ENCODE peak calls at places on chromosomes 4 and X, in eight cellular contexts. M is upper lobe of right lung, G is GM12865, B is breast epithelium, F is pancreas, U is tibial nerve, E is foreskin fibroblast, D is HFF-Myc. Z is an unnamed sample.

GRCh38 chr4:97589481-97590196 is 553.6 kb downstream of the STPG2 start:
- DNase-seq in G (no peak), U (no peak), D (no peak), E (no peak), M (no peak), B (no peak), F (no peak), Z (no peak)

GRCh38 chr4:81565137-81565870 is 93.6 kb upstream of the RASGEF1B start:
- DNase-seq in B (peak), F (peak), G (peak), U (peak), D (no peak), M (peak), E (peak), Z (peak)

GRCh38 chr4:25345880-25346279 is 31.2 kb upstream of the ANAPC4 start:
- DNase-seq in U (no peak), M (no peak), F (no peak), G (no peak), D (peak), B (no peak), E (no peak), Z (no peak)

GRCh38 chr4:151015458-151016344 is 617 bp upstream of the LRBA start:
- DNase-seq in E (peak), U (peak), F (peak), M (peak), G (peak), D (no peak), B (peak), Z (peak)

GRCh38 chr4:38663021-38663800 is 788 bp upstream of the KLF3 start:
- DNase-seq in D (no peak), M (no peak), F (peak), B (no peak), G (no peak), U (no peak), E (no peak), Z (peak)

GRCh38 chrX:38225093-38225492 is 4.4 kb upstream of the SRPX start:
- DNase-seq in G (no peak), B (no peak), D (no peak), F (no peak), M (no peak), E (no peak), U (no peak), Z (no peak)

GRCh38 chr4:38818441-38818976 is 13.9 kb upstream of the TLR1 start:
- DNase-seq in B (peak), D (no peak), M (no peak), U (no peak), F (no peak), G (peak), E (no peak), Z (no peak)

GRCh38 chrX:16712825-16713155 is 321 bp upstream of the CTPS2 start:
- DNase-seq in B (no peak), M (no peak), U (no peak), D (no peak), E (no peak), F (no peak), G (no peak), Z (no peak)

GRCh38 chrX:139126493-139126892 is 404.0 kb upstream of the F9 start:
- DNase-seq in G (peak), M (no peak), E (no peak), U (no peak), F (no peak), D (no peak), B (no peak), Z (no peak)

GRCh38 chr4:63589796-63590195 is 819.5 kb downstream of the TECRL start:
- DNase-seq in U (no peak), D (no peak), E (no peak), M (no peak), F (no peak), B (no peak), G (no peak), Z (no peak)

GRCh38 chr4:25632135-25632534 is 23.5 kb upstream of the SLC34A2 start:
- DNase-seq in G (no peak), B (no peak), F (peak), D (no peak), U (no peak), E (no peak), M (no peak), Z (peak)

GRCh38 chr4:181376058-181376457 is 867.1 kb upstream of the TENM3 start:
- DNase-seq in U (no peak), D (no peak), E (no peak), F (no peak), G (no peak), B (no peak), M (no peak), Z (no peak)

GRCh38 chr4:169410839-169411770 is 140.3 kb upstream of the SH3RF1 start:
- DNase-seq in B (peak), U (peak), G (peak), F (no peak), M (no peak), D (peak), E (peak), Z (no peak)

GRCh38 chrX:145817666-145818521 is at the start of gene SLITRK2:
- DNase-seq in M (no peak), F (peak), B (no peak), D (no peak), G (no peak), U (no peak), E (no peak), Z (no peak)

GRCh38 chr4:143215873-143216272 is 31.2 kb downstream of the USP38 start:
- DNase-seq in M (no peak), U (no peak), F (no peak), D (no peak), B (no peak), G (no peak), E (no peak), Z (no peak)

GRCh38 chrX:109403927-109404326 is 78.0 kb downstream of the GUCY2F start:
- DNase-seq in M (no peak), G (no peak), F (no peak), B (no peak), E (no peak), U (no peak), D (no peak), Z (no peak)

GRCh38 chrX:121389976-121390709 is 342.7 kb downstream of the GLUD2 start:
- DNase-seq in U (no peak), F (no peak), G (no peak), E (peak), B (no peak), M (no peak), D (no peak), Z (no peak)

GRCh38 chr4:6781561-6781960 is 966 bp upstream of the KIAA0232 start:
- DNase-seq in G (no peak), M (no peak), F (no peak), B (no peak), D (no peak), E (no peak), U (no peak), Z (no peak)

GRCh38 chr4:130422255-130422654 is 1326.3 kb downstream of the C4orf33 start:
- DNase-seq in E (no peak), G (no peak), B (no peak), M (no peak), D (no peak), F (no peak), U (no peak), Z (no peak)

GRCh38 chrX:17033225-17033624 is 86.8 kb downstream of the REPS2 start:
- DNase-seq in E (no peak), F (no peak), U (no peak), G (no peak), D (no peak), M (no peak), B (no peak), Z (no peak)

GRCh38 chr4:103361926-103362325 is 163.8 kb upstream of the CENPE start:
- DNase-seq in M (no peak), E (no peak), F (no peak), B (no peak), D (no peak), G (no peak), U (no peak), Z (no peak)

GRCh38 chr4:46432923-46433322 is 43.0 kb upstream of the GABRA2 start:
- DNase-seq in B (no peak), F (no peak), E (no peak), G (no peak), D (no peak), M (no peak), U (no peak), Z (no peak)

GRCh38 chr4:147678796-147679549 is 5.0 kb downstream of the PRMT9 start:
- DNase-seq in B (no peak), E (peak), U (no peak), G (peak), M (no peak), D (no peak), F (no peak), Z (no peak)

GRCh38 chr4:119559044-119559647 is 69.5 kb downstream of the PDE5A start:
- DNase-seq in B (no peak), U (no peak), M (no peak), G (peak), F (no peak), D (peak), E (peak), Z (no peak)

GRCh38 chr4:44927361-44928061 is 201.2 kb upstream of the GNPDA2 start:
- DNase-seq in U (no peak), B (no peak), F (no peak), D (no peak), G (peak), M (no peak), E (no peak), Z (no peak)

GRCh38 chrX:153624196-153625091 is 22.6 kb upstream of the DUSP9 start:
- DNase-seq in D (no peak), E (no peak), M (no peak), F (peak), U (no peak), B (no peak), G (no peak), Z (peak)

GRCh38 chrX:103330601-103331397 is 760 bp downstream of the TCEAL7 start:
- DNase-seq in F (no peak), D (no peak), M (no peak), B (no peak), G (no peak), U (no peak), E (no peak), Z (peak)

GRCh38 chr4:48180234-48180633 is 46.2 kb upstream of the TXK start:
- DNase-seq in B (no peak), E (no peak), D (no peak), F (no peak), M (no peak), U (no peak), G (no peak), Z (no peak)

GRCh38 chrX:118216086-118216485 is 99.5 kb upstream of the KLHL13 start:
- DNase-seq in B (no peak), D (no peak), F (no peak), E (no peak), M (no peak), U (no peak), G (no peak), Z (no peak)

GRCh38 chrX:107482046-107482445 is 32.6 kb downstream of the FRMPD3 start:
- DNase-seq in E (no peak), B (no peak), M (no peak), F (no peak), U (no peak), G (no peak), D (no peak), Z (no peak)

GRCh38 chr4:53522334-53522733 is 69.0 kb downstream of the LNX1 start:
- DNase-seq in M (no peak), B (no peak), U (no peak), G (no peak), E (no peak), D (no peak), F (no peak), Z (no peak)

GRCh38 chr4:182975806-182976205 is 58.6 kb upstream of the DCTD start:
- DNase-seq in M (no peak), D (peak), E (peak), B (no peak), G (peak), F (no peak), U (no peak), Z (no peak)

GRCh38 chr4:101171747-101172146 is 175.6 kb downstream of the PPP3CA start:
- DNase-seq in U (no peak), G (no peak), F (no peak), M (no peak), D (no peak), B (no peak), E (peak), Z (no peak)

GRCh38 chrX:111199505-111199904 is 70.8 kb downstream of the CAPN6 start:
- DNase-seq in B (no peak), U (no peak), F (no peak), G (no peak), M (no peak), E (no peak), D (no peak), Z (no peak)

GRCh38 chr4:101127176-101127790 is 220.0 kb downstream of the PPP3CA start:
- DNase-seq in D (no peak), B (no peak), G (no peak), F (no peak), E (no peak), U (no peak), M (no peak), Z (no peak)

GRCh38 chr4:79164961-79165610 is 160.8 kb downstream of the NAA11 start:
- DNase-seq in G (no peak), B (no peak), M (no peak), E (no peak), F (no peak), U (no peak), D (no peak), Z (no peak)

GRCh38 chr4:45350438-45350837 is 624.1 kb upstream of the GNPDA2 start:
- DNase-seq in U (no peak), D (no peak), E (no peak), B (no peak), F (no peak), M (no peak), G (peak), Z (no peak)

GRCh38 chr4:54558889-54559682 is 98.7 kb upstream of the KIT start:
- DNase-seq in E (no peak), F (no peak), B (no peak), U (no peak), M (no peak), D (no peak), G (no peak), Z (no peak)
- H3K4me3 ChIP-seq in E (no peak), F (no peak), B (no peak), U (no peak), M (no peak), D (no peak), G (no peak), Z (no peak)

DNA sequence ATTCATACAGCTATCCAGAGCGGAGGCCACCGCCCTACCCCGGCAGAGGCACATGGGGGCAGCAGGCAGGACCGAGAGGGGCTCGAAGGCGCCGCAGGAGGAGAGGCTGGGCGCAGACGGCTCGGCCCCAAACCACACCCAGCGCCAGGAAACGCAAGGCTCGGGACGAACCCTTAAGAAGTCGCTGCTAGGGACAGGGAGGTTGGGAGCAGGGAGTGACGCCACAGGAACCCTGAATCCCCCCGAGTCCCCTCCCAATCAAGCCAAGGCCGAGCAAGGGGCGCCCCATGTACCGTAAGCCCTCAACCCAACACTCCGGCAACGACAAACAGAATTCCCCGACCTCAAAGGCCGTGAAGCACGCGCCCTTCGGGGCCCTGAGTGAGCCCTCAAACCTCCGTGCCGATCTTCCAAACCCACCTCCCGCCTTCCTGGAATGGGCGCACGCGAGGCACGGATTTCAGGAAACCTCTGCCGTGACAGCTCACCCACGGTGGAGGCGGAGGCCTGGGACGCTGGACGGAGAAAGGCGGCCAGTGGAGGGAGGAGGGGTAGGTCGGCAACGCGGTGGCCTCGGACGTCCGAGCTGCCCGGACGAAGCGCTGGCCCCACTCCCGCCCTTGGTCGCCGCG is 1.8 kb downstream of the ZFYVE28 start:
- DNase-seq in F (no peak), G (peak), B (no peak), M (peak), E (peak), U (no peak), D (no peak), Z (no peak)
- H3K4me3 ChIP-seq in F (no peak), G (peak), B (peak), M (peak), E (peak), U (peak), D (peak), Z (no peak)

DNA sequence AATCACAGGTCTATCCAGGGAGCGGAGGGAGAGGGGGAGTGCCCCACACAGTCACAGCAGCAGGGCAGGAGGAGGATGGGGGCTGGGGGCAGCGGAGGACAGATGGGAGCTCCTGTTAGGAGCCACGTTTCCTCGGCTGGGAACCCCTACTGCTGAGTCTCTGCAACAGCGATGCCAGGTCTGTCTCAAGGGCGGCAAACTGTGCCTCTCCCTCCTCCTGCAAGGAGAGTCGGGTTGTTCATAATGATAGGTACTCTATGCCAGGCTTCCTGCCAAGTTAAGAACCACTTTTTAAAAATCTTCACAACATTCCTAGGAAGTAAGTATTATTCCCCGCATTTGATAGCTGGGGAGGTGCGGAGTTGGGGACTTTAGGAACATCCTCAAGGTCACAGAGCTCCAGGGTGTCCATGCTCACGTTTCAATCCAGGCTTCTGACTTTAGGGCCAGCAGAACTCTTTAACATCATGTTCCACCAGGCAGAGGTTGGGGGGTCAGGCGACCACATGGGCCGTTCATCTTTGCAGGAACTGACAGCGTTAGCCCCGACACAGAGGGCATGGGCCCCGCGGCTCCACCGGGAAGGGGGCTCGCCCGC is 98.3 kb upstream of the MAML3 start:
- DNase-seq in D (no peak), U (no peak), M (peak), E (no peak), G (no peak), B (peak), F (no peak), Z (peak)
- H3K4me3 ChIP-seq in D (peak), U (peak), M (peak), E (peak), G (no peak), B (peak), F (peak), Z (peak)

GRCh38 chrX:46673596-46673995 is 85.3 kb downstream of the SLC9A7 start:
- DNase-seq in M (no peak), B (no peak), G (no peak), D (no peak), U (no peak), F (no peak), E (no peak), Z (no peak)
- H3K4me3 ChIP-seq in M (no peak), B (no peak), G (no peak), D (no peak), U (no peak), F (no peak), E (no peak), Z (no peak)

GRCh38 chr4:184384056-184384809 is 90.1 kb downstream of the IRF2 start:
- DNase-seq in B (peak), D (peak), E (peak), M (no peak), G (peak), U (peak), F (no peak), Z (peak)
- H3K4me3 ChIP-seq in B (peak), D (peak), E (peak), M (peak), G (peak), U (peak), F (no peak), Z (peak)

DNA sequence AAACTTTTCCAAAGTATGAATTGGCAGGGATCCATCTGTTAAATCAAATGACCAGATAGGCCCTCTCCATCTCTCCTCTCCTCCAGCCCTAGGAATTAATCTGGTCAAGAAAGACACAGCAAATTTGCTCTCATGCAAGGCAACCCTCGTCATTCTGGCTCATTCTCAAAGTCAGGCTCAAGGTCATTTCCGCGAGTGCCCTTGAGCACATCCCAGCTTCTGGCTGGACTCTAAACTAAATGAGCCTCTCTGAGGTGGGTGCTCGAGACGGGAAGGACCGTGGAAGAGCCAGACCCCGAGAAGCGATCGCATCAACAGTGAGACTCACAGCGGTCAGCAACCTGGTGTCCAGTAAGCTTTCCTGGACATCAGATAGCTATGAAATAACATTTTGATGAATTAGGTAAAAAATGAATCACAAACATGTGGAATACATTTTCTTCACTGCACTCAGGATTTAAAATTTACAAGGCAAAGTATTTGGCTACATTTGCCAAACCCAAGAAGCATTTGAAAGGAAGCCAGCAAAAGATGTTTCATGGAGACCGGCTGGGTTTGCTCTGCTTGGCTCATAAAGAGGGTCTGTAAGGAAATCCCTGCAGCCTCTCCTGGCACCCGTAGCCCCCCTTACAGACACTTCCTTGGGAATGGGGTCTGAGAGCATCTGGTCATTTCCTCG is 121.0 kb downstream of the ENPP6 start:
- DNase-seq in M (no peak), F (no peak), D (peak), G (no peak), U (no peak), B (no peak), E (peak), Z (no peak)
- H3K4me3 ChIP-seq in M (peak), F (no peak), D (no peak), G (no peak), U (peak), B (peak), E (no peak), Z (no peak)

GRCh38 chr4:141643557-141643956 is 7.2 kb downstream of the IL15 start:
- DNase-seq in E (peak), B (no peak), D (no peak), G (peak), U (no peak), M (no peak), F (no peak), Z (no peak)
- H3K4me3 ChIP-seq in E (no peak), B (no peak), D (no peak), G (no peak), U (no peak), M (no peak), F (no peak), Z (no peak)

GRCh38 chrX:130111220-130111934 is 1.1 kb upstream of the ELF4 start:
- DNase-seq in E (no peak), B (no peak), G (peak), F (no peak), U (no peak), D (no peak), M (peak), Z (no peak)
- H3K4me3 ChIP-seq in E (peak), B (peak), G (peak), F (no peak), U (peak), D (peak), M (peak), Z (no peak)